ENCODE peak calls at places on chromosomes 5 and 9, in ten cellular contexts. H is GM23248, Y is HCT116, R is IMR-90, U is SK-N-SH, Z is H1, A is mesenchymal stem cell, G is colonic mucosa, L is neural progenitor cell, N is endothelial cell of umbilical vein. Q is an unnamed sample.

GRCh38 chr5:172854958-172855357 is 20.9 kb downstream of the ERGIC1 start:
- DNase-seq in R (no peak), Z (no peak), H (no peak), N (no peak), L (no peak), A (no peak), Y (no peak), U (no peak), G (no peak), Q (no peak)

GRCh38 chr5:121949885-121950284 is 11.9 kb upstream of the SRFBP1 start:
- DNase-seq in R (peak; percentile 60), A (peak; percentile 70), L (peak; percentile 55), G (peak; percentile 41), Y (peak; percentile 29), N (peak; percentile 46), Z (no peak), U (peak; percentile 66), H (peak; percentile 78), Q (peak; percentile 36)

GRCh38 chr5:151234476-151235238 is 10.8 kb upstream of the CCDC69 start:
- DNase-seq in H (peak; percentile 39), U (no peak), Z (no peak), L (no peak), Y (no peak), G (peak; percentile 39), A (peak; percentile 69), R (peak; percentile 41), N (no peak), Q (peak; percentile 72)

GRCh38 chr9:35690447-35691324 is 961 bp upstream of the TPM2 start:
- DNase-seq in U (peak; percentile 90), G (peak; percentile 73), A (peak; percentile 87), L (peak; percentile 64), N (peak; percentile 72), H (peak; percentile 86), Y (no peak), R (peak; percentile 75), Z (no peak), Q (peak; percentile 72)

GRCh38 chr9:35555881-35556280 is 49.2 kb upstream of the TESK1 start:
- DNase-seq in L (no peak), Y (no peak), U (no peak), N (no peak), G (no peak), R (no peak), H (no peak), Z (no peak), A (no peak), Q (no peak)

GRCh38 chr5:91277840-91278239 is 105.3 kb downstream of the ARRDC3 start:
- DNase-seq in Z (no peak), R (no peak), H (no peak), Y (peak; percentile 24), N (no peak), A (no peak), L (no peak), G (no peak), U (no peak), Q (peak; percentile 63)

GRCh38 chr5:61461412-61461811 is 129.4 kb downstream of the ZSWIM6 start:
- DNase-seq in Z (no peak), N (no peak), H (no peak), Y (no peak), U (no peak), L (no peak), G (peak; percentile 23), A (no peak), R (no peak), Q (no peak)

GRCh38 chr9:111955048-111955447 is 58.4 kb downstream of the UGCG start:
- DNase-seq in L (no peak), N (no peak), H (no peak), G (no peak), Z (no peak), U (no peak), Y (no peak), R (no peak), A (no peak), Q (no peak)

GRCh38 chr5:73822989-73823339 is 197.0 kb downstream of the ARHGEF28 start:
- DNase-seq in G (no peak), H (peak; percentile 45), Z (no peak), L (no peak), U (no peak), N (peak; percentile 35), A (no peak), Y (no peak), R (peak; percentile 60), Q (peak; percentile 60)

GRCh38 chr5:32223972-32224608 is 50.0 kb upstream of the GOLPH3 start:
- DNase-seq in H (peak; percentile 77), Y (peak; percentile 24), G (no peak), Z (peak; percentile 56), N (no peak), R (peak; percentile 75), U (no peak), A (peak; percentile 63), L (peak; percentile 27), Q (peak; percentile 86)

GRCh38 chr5:13385066-13385465 is 559.4 kb downstream of the DNAH5 start:
- DNase-seq in Z (no peak), N (no peak), R (no peak), L (no peak), Y (no peak), H (no peak), G (no peak), U (no peak), A (no peak), Q (no peak)

GRCh38 chr5:172282277-172283019 is 1.1 kb downstream of the UBTD2 start:
- DNase-seq in G (no peak), Z (no peak), H (peak; percentile 67), R (peak; percentile 33), A (no peak), N (peak; percentile 34), Y (no peak), U (no peak), L (no peak), Q (no peak)

GRCh38 chr9:128946945-128947422 is 419 bp downstream of the DOLK start:
- DNase-seq in U (no peak), L (no peak), A (no peak), G (no peak), H (peak; percentile 77), Y (no peak), N (no peak), Z (no peak), R (peak; percentile 11), Q (peak; percentile 26)

GRCh38 chr9:76161103-76161502 is 233.1 kb downstream of the RFK start:
- DNase-seq in G (no peak), N (no peak), L (peak; percentile 29), Y (no peak), H (no peak), R (peak; percentile 1), U (no peak), Z (no peak), A (no peak), Q (no peak)

GRCh38 chr9:35267716-35268115 is 105.9 kb downstream of the UNC13B start:
- DNase-seq in R (peak; percentile 15), L (no peak), H (peak; percentile 45), U (no peak), N (no peak), Y (no peak), G (no peak), Z (no peak), A (no peak), Q (peak; percentile 29)

GRCh38 chr9:35852876-35853865 is 17.0 kb downstream of the OR13J1 start:
- DNase-seq in Z (no peak), U (no peak), A (no peak), L (no peak), H (no peak), Y (no peak), N (no peak), R (no peak), G (peak; percentile 14), Q (no peak)

DNA sequence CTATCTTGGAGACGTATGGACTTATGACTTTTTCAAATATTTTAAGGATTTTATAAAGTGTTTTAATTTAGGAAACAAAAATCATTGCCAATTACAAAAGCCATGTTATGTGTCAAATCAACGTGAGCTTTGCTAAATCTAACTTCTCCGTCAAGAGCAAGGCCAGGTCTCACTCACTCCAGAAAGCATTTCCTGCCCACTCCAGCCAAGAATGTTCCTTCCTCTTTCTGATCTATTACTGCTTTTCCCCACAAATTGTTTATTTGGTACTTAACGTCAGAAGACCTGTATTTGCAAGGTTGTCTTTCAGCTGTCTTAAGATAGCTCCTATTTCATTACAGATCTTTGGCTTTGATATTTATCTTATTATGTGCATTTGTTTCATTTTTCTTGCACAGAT is 193.5 kb upstream of the HAPLN1 start:
- DNase-seq in G (no peak), U (no peak), Y (no peak), A (peak; percentile 37), H (peak; percentile 12), Z (no peak), R (peak; percentile 37), L (no peak), N (peak; percentile 59), Q (peak; percentile 75)
- H3K27ac ChIP-seq in G (no peak overlapping the region), U (no peak overlapping the region), Y (no peak overlapping the region), A (no peak overlapping the region), H (no peak overlapping the region), Z (no peak overlapping the region), R (no peak overlapping the region), L (no peak overlapping the region), N (no peak overlapping the region), Q (no peak overlapping the region)

GRCh38 chr5:67476531-67476930 is 279.9 kb upstream of the CD180 start:
- DNase-seq in U (no peak), R (no peak), L (no peak), G (no peak), Z (no peak), N (no peak), H (peak; percentile 12), A (peak; percentile 46), Y (no peak), Q (peak; percentile 19)
- H3K9ac ChIP-seq in U (no peak overlapping the region), R (no peak overlapping the region), L (no peak overlapping the region), G (no peak overlapping the region), Z (no peak overlapping the region), N (no peak overlapping the region), H (no peak overlapping the region), A (no peak overlapping the region), Y (no peak overlapping the region), Q (no peak overlapping the region)

DNA sequence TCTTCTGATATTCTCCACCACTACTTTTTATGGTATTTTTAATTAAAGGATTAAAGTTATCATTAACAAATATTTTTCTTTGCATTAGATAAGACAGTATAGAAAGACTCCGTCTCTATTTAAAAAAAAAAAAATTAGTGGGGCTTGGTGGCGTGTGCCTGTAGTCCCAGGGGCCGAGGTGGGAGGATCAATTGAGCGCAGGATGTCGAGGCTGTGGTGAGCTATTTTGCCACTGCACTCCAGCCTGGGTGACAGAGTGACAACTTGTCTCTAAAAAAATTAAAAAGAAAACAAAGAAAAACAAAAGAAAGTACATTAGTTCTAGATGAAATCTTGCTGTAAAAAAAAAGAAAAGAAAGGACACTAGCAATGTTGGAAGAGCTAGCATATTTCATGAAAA is 97.4 kb upstream of the IL6ST start:
- DNase-seq in A (no peak), Y (no peak), N (no peak), L (no peak), R (no peak), G (no peak), Z (no peak), H (no peak), U (no peak), Q (no peak)
- H3K27ac ChIP-seq in A (no peak overlapping the region), Y (no peak overlapping the region), N (no peak overlapping the region), L (no peak overlapping the region), R (no peak overlapping the region), G (no peak overlapping the region), Z (no peak overlapping the region), H (no peak overlapping the region), U (no peak overlapping the region), Q (no peak overlapping the region)

GRCh38 chr5:97022898-97023297 is 87.0 kb downstream of the LNPEP start:
- DNase-seq in G (no peak), N (no peak), A (no peak), Y (no peak), U (no peak), L (no peak), R (no peak), Z (no peak), H (no peak), Q (no peak)

GRCh38 chr5:97021416-97021815 is 85.5 kb downstream of the LNPEP start:
- DNase-seq in Y (no peak), Z (no peak), H (no peak), N (peak; percentile 36), U (no peak), G (no peak), A (no peak), L (no peak), R (no peak), Q (no peak)

GRCh38 chr5:97026721-97027120 is 90.8 kb downstream of the LNPEP start:
- DNase-seq in Z (no peak), R (no peak), A (no peak), G (no peak), L (no peak), Y (no peak), N (no peak), H (no peak), U (no peak), Q (peak; percentile 63)
- H3K9ac ChIP-seq in Z (no peak overlapping the region), R (no peak overlapping the region), A (no peak overlapping the region), G (no peak overlapping the region), L (no peak overlapping the region), Y (no peak overlapping the region), N (no peak overlapping the region), H (no peak overlapping the region), U (no peak overlapping the region), Q (no peak overlapping the region)